ENCODE peak calls at places on chromosome 15, in ten cellular contexts. L is NCI-H1436, F is nephron progenitor cell, Y is T47D, E is ELR, X is kidney epithelial cell, A is D341Med, W is putamen, C is PC-3, M is vagina. O is an unnamed sample.

GRCh38 chr15:36882487-36883108 is 217.8 kb downstream of the MEIS2 start:
- DNase-seq in Y (peak), C (peak), M (no peak), A (peak), F (peak), L (no peak), E (peak), W (peak), X (no peak), O (no peak)

GRCh38 chr15:47184003-47184404 is 533.3 kb upstream of the SEMA6D start:
- DNase-seq in A (peak), X (no peak), W (no peak), Y (no peak), C (no peak), M (no peak), F (peak), L (peak), E (no peak), O (no peak)

GRCh38 chr15:62600376-62600775 is 435.3 kb upstream of the C2CD4B start:
- DNase-seq in A (no peak), F (no peak), C (no peak), M (no peak), Y (no peak), W (no peak), X (no peak), L (no peak), E (no peak), O (no peak)

GRCh38 chr15:92903588-92903955 is 3.4 kb downstream of the CHD2 start:
- DNase-seq in X (no peak), C (no peak), M (no peak), W (no peak), E (no peak), L (no peak), A (no peak), Y (no peak), F (no peak), O (no peak)

GRCh38 chr15:48515497-48515896 is 130.0 kb downstream of the FBN1 start:
- DNase-seq in X (no peak), C (no peak), M (no peak), E (no peak), L (no peak), F (no peak), W (no peak), A (no peak), Y (no peak), O (peak)

GRCh38 chr15:79193157-79193948 is 89.2 kb upstream of the ANKRD34C start:
- DNase-seq in F (no peak), L (no peak), C (no peak), M (no peak), A (no peak), E (no peak), W (no peak), X (no peak), Y (no peak), O (no peak)

GRCh38 chr15:25797511-25798206 is 65.5 kb downstream of the ATP10A start:
- DNase-seq in L (no peak), F (no peak), A (peak), Y (no peak), W (no peak), C (no peak), E (no peak), X (no peak), M (no peak), O (no peak)

GRCh38 chr15:63945005-63945788 is 101.1 kb downstream of the DAPK2 start:
- DNase-seq in X (no peak), A (peak), Y (peak), M (peak), C (peak), W (peak), F (peak), E (peak), L (peak), O (peak)

GRCh38 chr15:52448010-52448890 is 80.4 kb downstream of the MYO5A start:
- DNase-seq in C (no peak), W (peak), F (no peak), X (no peak), M (no peak), L (no peak), A (no peak), Y (no peak), E (no peak), O (no peak)

GRCh38 chr15:99486371-99487336 is 79.1 kb upstream of the MEF2A start:
- DNase-seq in A (peak), Y (peak), C (peak), E (peak), X (peak), L (peak), M (peak), W (peak), F (peak), O (peak)

GRCh38 chr15:67509918-67510317 is 11.0 kb upstream of the C15orf61 start:
- DNase-seq in L (no peak), A (no peak), F (no peak), C (no peak), E (no peak), M (no peak), Y (no peak), X (no peak), W (no peak), O (no peak)

GRCh38 chr15:99983894-99984293 is 250.7 kb upstream of the LYSMD4 start:
- DNase-seq in Y (no peak), M (no peak), X (no peak), C (no peak), F (peak), A (no peak), W (no peak), L (no peak), E (no peak), O (no peak)

GRCh38 chr15:37574985-37575384 is 359.5 kb upstream of the TMCO5A start:
- DNase-seq in E (peak), W (no peak), F (no peak), L (no peak), Y (no peak), A (no peak), M (no peak), X (no peak), C (peak), O (no peak)